ENCODE peak calls at places on chromosomes 16 and 17, in seven cellular contexts. One of them, this sample, is unnamed.

GRCh38 chr17:8953152-8953885 is 12.2 kb downstream of the PIK3R5 start:
- DNase-seq in transverse colon: no peak
- DNase-seq in iris pigment epithelial cell: no peak
- DNase-seq in progenitor cell of endocrine pancreas: no peak
- DNase-seq in KG1: no peak
- DNase-seq in stimulated activated naive CD4-positive, alpha-beta T cell treated with Interleukin-2 at 50 U/mL for 16 hours: no peak
- DNase-seq in NCI-H774: no peak
- DNase-seq in this sample: no peak

GRCh38 chr16:30637952-30638351 is 12.8 kb upstream of the PRR14 start:
- DNase-seq in stimulated activated naive CD4-positive, alpha-beta T cell treated with Interleukin-2 at 50 U/mL for 16 hours: no peak
- DNase-seq in iris pigment epithelial cell: peak
- DNase-seq in progenitor cell of endocrine pancreas: no peak
- DNase-seq in transverse colon: no peak
- DNase-seq in KG1: peak
- DNase-seq in NCI-H774: no peak
- DNase-seq in this sample: no peak

GRCh38 chr17:64920026-64920418 is 744 bp upstream of the LRRC37A3 start:
- DNase-seq in progenitor cell of endocrine pancreas: no peak
- DNase-seq in KG1: no peak
- DNase-seq in NCI-H774: no peak
- DNase-seq in iris pigment epithelial cell: peak
- DNase-seq in stimulated activated naive CD4-positive, alpha-beta T cell treated with Interleukin-2 at 50 U/mL for 16 hours: no peak
- DNase-seq in transverse colon: no peak
- DNase-seq in this sample: no peak

GRCh38 chr16:85327731-85328664 is 215.7 kb upstream of the CIBAR2 start:
- DNase-seq in progenitor cell of endocrine pancreas: no peak
- DNase-seq in NCI-H774: peak
- DNase-seq in iris pigment epithelial cell: peak
- DNase-seq in stimulated activated naive CD4-positive, alpha-beta T cell treated with Interleukin-2 at 50 U/mL for 16 hours: no peak
- DNase-seq in KG1: peak
- DNase-seq in transverse colon: no peak
- DNase-seq in this sample: no peak

GRCh38 chr16:30889721-30890120 is 4.2 kb downstream of the BCL7C start:
- DNase-seq in transverse colon: no peak
- DNase-seq in NCI-H774: no peak
- DNase-seq in stimulated activated naive CD4-positive, alpha-beta T cell treated with Interleukin-2 at 50 U/mL for 16 hours: no peak
- DNase-seq in iris pigment epithelial cell: no peak
- DNase-seq in KG1: no peak
- DNase-seq in progenitor cell of endocrine pancreas: no peak
- DNase-seq in this sample: no peak

GRCh38 chr17:6427284-6427781 is 7.6 kb downstream of the AIPL1 start:
- DNase-seq in iris pigment epithelial cell: peak
- DNase-seq in NCI-H774: no peak
- DNase-seq in transverse colon: no peak
- DNase-seq in KG1: peak
- DNase-seq in progenitor cell of endocrine pancreas: no peak
- DNase-seq in stimulated activated naive CD4-positive, alpha-beta T cell treated with Interleukin-2 at 50 U/mL for 16 hours: peak
- DNase-seq in this sample: peak

GRCh38 chr16:73887895-73888294 is 408.7 kb upstream of the PSMD7 start:
- DNase-seq in transverse colon: no peak
- DNase-seq in stimulated activated naive CD4-positive, alpha-beta T cell treated with Interleukin-2 at 50 U/mL for 16 hours: no peak
- DNase-seq in progenitor cell of endocrine pancreas: no peak
- DNase-seq in iris pigment epithelial cell: no peak
- DNase-seq in KG1: no peak
- DNase-seq in NCI-H774: no peak
- DNase-seq in this sample: no peak

GRCh38 chr16:563072-563644 is 3.0 kb downstream of the PRR35 start:
- DNase-seq in NCI-H774: no peak
- DNase-seq in KG1: no peak
- DNase-seq in stimulated activated naive CD4-positive, alpha-beta T cell treated with Interleukin-2 at 50 U/mL for 16 hours: no peak
- DNase-seq in progenitor cell of endocrine pancreas: no peak
- DNase-seq in iris pigment epithelial cell: no peak
- DNase-seq in transverse colon: no peak
- DNase-seq in this sample: no peak

GRCh38 chr16:55144656-55145055 is 179.3 kb upstream of the IRX6 start:
- DNase-seq in transverse colon: no peak
- DNase-seq in NCI-H774: no peak
- DNase-seq in progenitor cell of endocrine pancreas: no peak
- DNase-seq in KG1: no peak
- DNase-seq in iris pigment epithelial cell: no peak
- DNase-seq in stimulated activated naive CD4-positive, alpha-beta T cell treated with Interleukin-2 at 50 U/mL for 16 hours: no peak
- DNase-seq in this sample: no peak

GRCh38 chr17:57666198-57666870 is 78.8 kb downstream of the CCDC182 start:
- DNase-seq in NCI-H774: no peak
- DNase-seq in KG1: no peak
- DNase-seq in transverse colon: no peak
- DNase-seq in stimulated activated naive CD4-positive, alpha-beta T cell treated with Interleukin-2 at 50 U/mL for 16 hours: no peak
- DNase-seq in iris pigment epithelial cell: no peak
- DNase-seq in progenitor cell of endocrine pancreas: no peak
- DNase-seq in this sample: no peak

GRCh38 chr17:29251969-29252866 is 5.6 kb downstream of the CRYBA1 start:
- DNase-seq in NCI-H774: no peak
- DNase-seq in stimulated activated naive CD4-positive, alpha-beta T cell treated with Interleukin-2 at 50 U/mL for 16 hours: no peak
- DNase-seq in progenitor cell of endocrine pancreas: no peak
- DNase-seq in KG1: peak
- DNase-seq in transverse colon: no peak
- DNase-seq in iris pigment epithelial cell: peak
- DNase-seq in this sample: no peak

GRCh38 chr16:3170440-3171180 is 17.4 kb upstream of the OR1F1 start:
- DNase-seq in stimulated activated naive CD4-positive, alpha-beta T cell treated with Interleukin-2 at 50 U/mL for 16 hours: no peak
- DNase-seq in transverse colon: no peak
- DNase-seq in NCI-H774: no peak
- DNase-seq in iris pigment epithelial cell: no peak
- DNase-seq in KG1: no peak
- DNase-seq in progenitor cell of endocrine pancreas: no peak
- DNase-seq in this sample: no peak

This sample was measured in T-helper 1 cell.